ENCODE peak calls at places on chromosomes 4 and X, in four cellular contexts. L is H1, B is H9, P is mesendoderm. W is an unnamed sample.

GRCh38 chr4:78766026-78766425 is 10.1 kb upstream of the BMP2K start:
- DNase-seq in P (no peak), B (no peak), L (no peak), W (peak)

GRCh38 chr4:36269116-36269515 is 12.3 kb upstream of the DTHD1 start:
- DNase-seq in B (no peak), P (peak), L (no peak), W (no peak)

GRCh38 chrX:119654112-119654531 is 38.8 kb downstream of the SEPTIN6 start:
- DNase-seq in B (peak), P (peak), L (no peak), W (peak)

GRCh38 chrX:40644821-40645358 is 2.5 kb downstream of the CXorf38 start:
- DNase-seq in B (no peak), L (no peak), P (peak), W (peak)

GRCh38 chrX:150873616-150874015 is 24.9 kb downstream of the CD99L2 start:
- DNase-seq in L (no peak), B (no peak), P (peak), W (peak)

GRCh38 chr4:7725951-7726350 is 213.7 kb downstream of the AFAP1 start:
- DNase-seq in P (no peak), L (no peak), B (no peak), W (peak)

GRCh38 chr4:140136509-140136908 is 17.5 kb downstream of the MAML3 start:
- DNase-seq in L (no peak), B (no peak), P (no peak), W (peak)

GRCh38 chr4:73901031-73901430 is 31.8 kb downstream of the CXCL1 start:
- DNase-seq in B (no peak), P (no peak), L (no peak), W (peak)

GRCh38 chr4:169492436-169493163 is 119.8 kb downstream of the NEK1 start:
- DNase-seq in P (peak), L (peak), B (peak), W (peak)

GRCh38 chr4:122764071-122764807 is 31.7 kb downstream of the BBS12 start:
- DNase-seq in P (no peak), L (no peak), B (no peak), W (peak)

GRCh38 chrX:155094468-155095061 is 23.3 kb downstream of the BRCC3 start:
- DNase-seq in P (peak), L (no peak), B (no peak), W (peak)

GRCh38 chrX:68832101-68832416 is 3.2 kb downstream of the EFNB1 start:
- DNase-seq in B (peak), L (peak), P (peak), W (peak)

GRCh38 chr4:35771571-35771970 is 472.7 kb downstream of the ARAP2 start:
- DNase-seq in L (no peak), B (no peak), P (no peak), W (no peak)

GRCh38 chrX:128464091-128464490 is 411.9 kb upstream of the ACTRT1 start:
- DNase-seq in P (no peak), B (no peak), L (no peak), W (no peak)

GRCh38 chr4:58732973-58733372 is 1622.8 kb upstream of the IGFBP7 start:
- DNase-seq in B (no peak), P (peak), L (no peak), W (no peak)

GRCh38 chrX:49272426-49272825 is 2.8 kb downstream of the PPP1R3F start:
- DNase-seq in P (no peak), B (no peak), L (no peak), W (no peak)

GRCh38 chrX:95885074-95885473 is 799.6 kb upstream of the DIAPH2 start:
- DNase-seq in B (no peak), L (no peak), P (no peak), W (no peak)

GRCh38 chrX:146921204-146921603 is 106.7 kb upstream of the CXorf51A start:
- DNase-seq in B (no peak), L (no peak), P (no peak), W (no peak)
- H4K5ac ChIP-seq in B (no peak), L (no peak), P (no peak), W (no peak)

GRCh38 chr4:145049241-145049640 is 48.8 kb downstream of the ANAPC10 start:
- DNase-seq in B (no peak), P (no peak), L (no peak), W (no peak)
- H4K5ac ChIP-seq in B (no peak), P (no peak), L (no peak), W (no peak)

GRCh38 chr4:87041142-87041541 is 106.3 kb downstream of the AFF1 start:
- DNase-seq in P (no peak), B (no peak), L (no peak), W (peak)
- H4K5ac ChIP-seq in P (no peak), B (no peak), L (no peak), W (no peak)

GRCh38 chr4:101451086-101451485 is 103.8 kb upstream of the PPP3CA start:
- DNase-seq in B (no peak), L (no peak), P (no peak), W (no peak)
- H4K5ac ChIP-seq in B (no peak), L (no peak), P (no peak), W (no peak)

GRCh38 chrX:18668468-18668867 is 3.4 kb downstream of the RS1 start:
- DNase-seq in P (no peak), B (no peak), L (no peak), W (no peak)

GRCh38 chrX:18672008-18672407 is at the start of gene RS1:
- DNase-seq in L (no peak), B (no peak), P (no peak), W (no peak)

GRCh38 chrX:18666614-18667013 is 5.3 kb downstream of the RS1 start:
- DNase-seq in L (no peak), P (no peak), B (no peak), W (no peak)

GRCh38 chrX:18664947-18665346 is 7.0 kb downstream of the RS1 start:
- DNase-seq in P (peak), B (peak), L (no peak), W (no peak)

GRCh38 chrX:18668059-18668458 is 3.8 kb downstream of the RS1 start:
- DNase-seq in L (no peak), P (no peak), B (no peak), W (no peak)
- H4K5ac ChIP-seq in L (no peak), P (no peak), B (no peak), W (no peak)

GRCh38 chr4:56308384-56308783 is 78.9 kb downstream of the AASDH start:
- DNase-seq in L (no peak), P (no peak), B (no peak), W (no peak)
- H4K5ac ChIP-seq in L (no peak), P (no peak), B (no peak), W (no peak)

DNA sequence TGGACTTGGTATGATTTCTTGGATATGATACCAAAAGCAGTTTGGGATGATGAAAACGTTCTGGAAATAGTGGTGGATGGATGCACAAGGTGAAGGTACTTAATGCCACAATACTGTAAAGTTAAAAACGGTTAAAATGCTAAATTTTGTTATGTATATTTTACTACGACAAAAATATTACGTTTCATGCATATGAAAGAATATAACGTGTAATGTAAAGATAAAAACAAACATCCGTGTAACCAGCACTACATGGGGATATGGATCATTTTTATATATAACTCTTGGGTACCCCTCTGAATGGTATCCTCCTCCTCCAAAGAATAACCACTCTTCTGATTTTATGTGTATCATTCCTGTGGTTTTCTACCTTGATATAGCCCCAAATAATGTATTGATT is 862 bp upstream of the CENPU start:
- DNase-seq in P (no peak), L (no peak), B (no peak), W (no peak)
- H4K5ac ChIP-seq in P (no peak), L (no peak), B (no peak), W (no peak)

GRCh38 chr4:41428205-41428940 is 109.6 kb upstream of the LIMCH1 start:
- DNase-seq in B (no peak), P (peak), L (no peak), W (no peak)
- H4K5ac ChIP-seq in B (no peak), P (no peak), L (no peak), W (no peak)

GRCh38 chr4:25965629-25966028 is 51.6 kb downstream of the SMIM20 start:
- DNase-seq in P (no peak), B (no peak), L (no peak), W (no peak)
- H4K5ac ChIP-seq in P (no peak), B (no peak), L (no peak), W (peak)

DNA sequence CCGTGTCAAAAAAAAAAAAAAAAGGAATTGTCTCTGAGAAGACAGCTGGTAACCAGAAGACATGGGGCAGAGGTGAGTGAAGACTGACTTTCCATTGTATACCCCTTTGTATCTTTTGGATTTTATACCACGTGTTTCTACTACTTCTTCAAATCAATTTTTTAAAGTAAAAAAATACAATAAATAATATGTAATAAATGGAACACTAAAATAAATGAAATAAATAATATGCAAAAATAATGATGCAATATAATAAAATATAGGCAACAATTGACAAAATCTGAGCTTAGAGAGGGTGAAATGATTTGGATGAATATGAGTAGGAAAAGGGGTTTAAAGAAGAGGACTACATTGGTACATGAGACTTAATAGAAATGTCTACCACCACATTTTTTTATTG is 155.8 kb downstream of the IL15 start:
- DNase-seq in P (no peak), L (no peak), B (no peak), W (no peak)
- H4K5ac ChIP-seq in P (no peak), L (no peak), B (no peak), W (no peak)